ENCODE peak calls at places on chromosome 21, in seven cellular contexts. V is HepG2, L is tibial nerve, S is adrenal gland, Y is esophagus squamous epithelium, F is body of pancreas, G is heart left ventricle. J is an unnamed sample. For H3K27me3 and H3K4me1, the result is how much of the 10 kb centered on the place peaks cover.

GRCh38 chr21:43775795-43776430 is at the start of gene CSTB:
- DNase-seq in V (peak), L (peak), S (peak), Y (no peak), F (peak), G (peak), J (peak)

GRCh38 chr21:30153697-30154340 is 12.8 kb downstream of the CLDN17 start:
- DNase-seq in V (no peak), L (no peak), S (no peak), Y (no peak), F (no peak), G (no peak), J (no peak)

GRCh38 chr21:37072239-37072987 is 458 bp downstream of the PIGP start:
- DNase-seq in V (no peak), L (peak), S (peak), Y (no peak), F (no peak), G (peak), J (no peak)

GRCh38 chr21:39022901-39023693 is 160.2 kb downstream of the PSMG1 start:
- DNase-seq in V (peak), L (peak), S (peak), Y (no peak), F (peak), G (peak), J (no peak)

GRCh38 chr21:39669976-39670671 is 57.4 kb downstream of the B3GALT5 start:
- DNase-seq in V (no peak), L (no peak), S (no peak), Y (no peak), F (no peak), G (no peak), J (no peak)

GRCh38 chr21:29650561-29651022 is 289.2 kb downstream of the GRIK1 start:
- DNase-seq in V (no peak), L (no peak), S (no peak), Y (no peak), F (no peak), G (no peak), J (no peak)

GRCh38 chr21:36698160-36699025 is 522 bp upstream of the SIM2 start:
- DNase-seq in V (no peak), L (no peak), S (no peak), Y (no peak), F (no peak), G (no peak), J (no peak)

GRCh38 chr21:36847189-36847588 is 119.3 kb downstream of the HLCS start:
- DNase-seq in V (peak), L (no peak), S (no peak), Y (no peak), F (no peak), G (no peak), J (no peak)

GRCh38 chr21:36434144-36434543 is 45.8 kb downstream of the CLDN14 start:
- DNase-seq in V (no peak), L (no peak), S (no peak), Y (no peak), F (no peak), G (no peak), J (no peak)

GRCh38 chr21:14754682-14755081 is 208.6 kb upstream of the SAMSN1 start:
- DNase-seq in V (no peak), L (no peak), S (no peak), Y (no peak), F (no peak), G (no peak), J (no peak)

GRCh38 chr21:35635261-35635660 is 425.1 kb downstream of the SETD4 start:
- DNase-seq in V (no peak), L (no peak), S (no peak), Y (no peak), F (no peak), G (no peak), J (no peak)

GRCh38 chr21:39451332-39452206 is at the start of gene SH3BGR:
- DNase-seq in V (no peak), L (peak), S (peak), Y (no peak), F (peak), G (peak), J (peak)

GRCh38 chr21:36806103-36806502 is 107.2 kb downstream of the SIM2 start:
- DNase-seq in V (no peak), L (no peak), S (no peak), Y (no peak), F (no peak), G (no peak), J (no peak)

GRCh38 chr21:35720065-35720810 is 340.1 kb downstream of the SETD4 start:
- DNase-seq in V (no peak), L (no peak), S (no peak), Y (no peak), F (peak), G (no peak), J (no peak)

GRCh38 chr21:37443683-37444082 is 77.1 kb downstream of the DYRK1A start:
- DNase-seq in V (no peak), L (no peak), S (no peak), Y (no peak), F (no peak), G (no peak), J (no peak)

GRCh38 chr21:15520811-15521643 is 208.8 kb upstream of the USP25 start:
- DNase-seq in V (peak), L (no peak), S (no peak), Y (no peak), F (no peak), G (no peak), J (no peak)

GRCh38 chr21:37927711-37928110 is 11.5 kb upstream of the KCNJ6 start:
- DNase-seq in V (no peak), L (no peak), S (no peak), Y (no peak), F (no peak), G (no peak), J (no peak)

GRCh38 chr21:36696390-36696639 is 2.6 kb upstream of the SIM2 start:
- DNase-seq in V (no peak), L (no peak), S (no peak), Y (no peak), F (no peak), G (no peak), J (no peak)

GRCh38 chr21:45410151-45410864 is 5.3 kb downstream of the COL18A1 start:
- DNase-seq in V (peak), L (no peak), S (no peak), Y (no peak), F (no peak), G (no peak), J (no peak)
- H3K27me3 ChIP-seq in V (under half), L (under half), S (under half), Y (under half), F (under half), G (under half), J (under half)

GRCh38 chr21:42378418-42378817 is 12.1 kb upstream of the TFF1 start:
- DNase-seq in V (no peak), L (no peak), S (no peak), Y (no peak), F (no peak), G (no peak), J (no peak)

GRCh38 chr21:42376338-42376982 is 10.1 kb upstream of the TFF1 start:
- DNase-seq in V (no peak), L (no peak), S (no peak), Y (no peak), F (no peak), G (no peak), J (no peak)

GRCh38 chr21:42375966-42376337 is 9.6 kb upstream of the TFF1 start:
- DNase-seq in V (no peak), L (no peak), S (no peak), Y (no peak), F (no peak), G (no peak), J (no peak)

GRCh38 chr21:42377951-42378340 is 11.6 kb upstream of the TFF1 start:
- DNase-seq in V (no peak), L (no peak), S (no peak), Y (no peak), F (no peak), G (no peak), J (no peak)

DNA sequence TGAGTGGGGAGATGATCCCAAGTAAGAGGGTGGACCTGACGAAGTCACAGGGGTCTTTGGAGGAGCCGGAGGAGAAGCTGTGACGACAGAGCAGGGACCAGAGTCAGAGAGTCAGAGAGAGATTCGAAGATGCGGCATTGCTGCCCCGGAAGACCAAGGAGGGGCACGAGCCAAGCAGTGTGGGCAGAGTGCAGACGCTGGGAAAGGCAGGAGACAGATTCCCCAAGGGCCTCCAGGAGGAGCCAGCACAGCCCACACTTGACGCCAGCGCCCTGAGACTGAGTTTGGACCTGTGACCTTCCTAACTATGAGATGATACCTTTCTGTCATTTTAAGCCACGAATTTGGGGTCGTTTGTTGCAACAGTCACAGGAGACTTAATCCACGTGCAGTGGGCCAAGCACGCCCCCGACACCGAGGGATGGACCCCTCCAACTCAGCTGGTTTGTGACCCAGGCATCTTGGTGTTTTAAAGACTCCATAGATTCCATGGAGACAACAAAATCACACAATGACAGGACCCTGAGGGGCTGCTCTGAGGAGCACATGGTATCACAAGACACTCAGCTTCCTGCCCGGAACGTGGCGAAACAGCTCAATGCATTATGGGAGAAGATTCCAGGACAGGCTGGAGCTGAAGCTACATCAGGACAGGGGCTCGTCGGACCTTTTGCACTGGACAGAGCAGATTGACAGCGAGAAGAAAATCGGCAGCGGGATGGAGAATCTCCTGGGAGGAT is 11.0 kb upstream of the TFF1 start:
- DNase-seq in V (no peak), L (no peak), S (no peak), Y (no peak), F (no peak), G (no peak), J (no peak)
- TF ChIP-seq POLR2A in V (no peak), L (no peak), S (no peak), Y (no peak), F (no peak), G (no peak), J (no peak)

GRCh38 chr21:32519945-32520884 is 65.1 kb downstream of the TCP10L start:
- DNase-seq in V (no peak), L (no peak), S (peak), Y (no peak), F (no peak), G (no peak), J (no peak)
- H3K4me1 ChIP-seq in V (under half), L (half or more), S (under half), Y (under half), F (under half), G (half or more), J (under half)

GRCh38 chr21:45863751-45864150 is 117.8 kb upstream of the COL6A1 start:
- DNase-seq in V (no peak), L (no peak), S (peak), Y (no peak), F (no peak), G (no peak), J (no peak)
- H3K27me3 ChIP-seq in V (under half), L (under half), S (under half), Y (under half), F (under half), G (under half), J (under half)

GRCh38 chr21:17506936-17507335 is 5.9 kb upstream of the CXADR start:
- DNase-seq in V (no peak), L (no peak), S (no peak), Y (no peak), F (no peak), G (no peak), J (no peak)

GRCh38 chr21:17514124-17514481 is 1.3 kb downstream of the CXADR start:
- DNase-seq in V (peak), L (no peak), S (no peak), Y (no peak), F (no peak), G (no peak), J (no peak)

GRCh38 chr21:17513214-17514123 is 626 bp downstream of the CXADR start:
- DNase-seq in V (peak), L (no peak), S (peak), Y (no peak), F (peak), G (peak), J (no peak)

DNA sequence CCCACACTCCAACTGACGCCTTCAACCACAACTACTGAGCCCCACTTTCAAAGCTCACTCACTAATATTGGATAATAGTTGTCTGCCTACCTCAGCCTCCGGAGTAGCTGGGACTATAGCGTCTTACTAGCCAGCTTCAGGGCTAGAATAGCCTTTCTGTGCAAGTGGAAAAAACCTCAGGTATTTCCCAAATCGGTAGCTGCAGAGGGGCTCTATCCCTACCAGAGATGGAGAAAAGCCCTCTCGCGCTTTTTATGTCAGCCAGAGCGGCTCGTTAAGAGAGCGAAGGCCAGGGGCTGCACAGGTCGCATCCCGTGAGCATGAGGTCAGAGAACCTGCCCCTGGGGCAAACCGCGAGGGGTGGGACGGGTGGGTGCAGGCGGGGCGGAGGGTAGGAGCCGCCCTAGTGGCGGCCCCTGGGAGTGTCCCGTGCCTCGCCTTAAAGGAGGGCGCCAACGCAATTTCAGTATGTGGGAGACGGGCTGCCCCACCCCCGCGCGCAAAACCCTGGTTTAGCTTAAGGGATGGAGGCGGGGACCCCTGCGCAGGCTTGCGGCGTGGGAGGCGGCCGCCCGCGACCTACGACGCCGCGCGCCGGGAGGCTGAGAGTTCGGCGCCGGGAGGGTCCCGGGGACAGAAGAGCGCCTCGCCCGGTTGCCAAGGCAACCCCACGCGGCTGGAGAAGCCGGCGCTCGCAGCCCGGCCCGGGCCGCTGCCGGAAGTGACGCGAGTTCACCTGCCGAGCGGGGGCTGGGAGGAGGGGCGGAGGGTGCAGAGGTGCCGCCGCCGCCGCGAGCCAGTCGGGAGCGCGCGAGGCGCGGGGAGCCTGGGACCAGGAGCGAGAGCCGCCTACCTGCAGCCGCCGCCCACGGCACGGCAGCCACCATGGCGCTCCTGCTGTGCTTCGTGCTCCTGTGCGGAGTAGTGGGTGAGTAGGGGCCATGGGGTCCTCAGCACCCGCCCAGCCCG is at the start of gene CXADR:
- DNase-seq in V (peak), L (no peak), S (peak), Y (no peak), F (peak), G (peak), J (no peak)
- TF ChIP-seq POLR2A in V (peak), L (no peak), S (peak), Y (peak), F (peak), G (peak), J (no peak)

GRCh38 chr21:33543505-33544129 is 779 bp downstream of the SON start:
- DNase-seq in V (no peak), L (peak), S (peak), Y (no peak), F (peak), G (peak), J (no peak)
- H3K4me1 ChIP-seq in V (under half), L (half or more), S (under half), Y (half or more), F (under half), G (under half), J (under half)